ENCODE peak calls at places on chromosomes 3 and 15, in five cellular contexts. J, G, C, Z and W are unnamed samples.

GRCh38 chr3:61736506-61736905 is 175.1 kb downstream of the PTPRG start:
- DNase-seq in J (no peak), G (no peak), C (no peak), Z (no peak), W (no peak)

GRCh38 chr15:66927326-66928077 is 137.9 kb upstream of the SMAD3 start:
- DNase-seq in J (no peak), G (no peak), C (no peak), Z (peak), W (no peak)

GRCh38 chr3:150348500-150348899 is 59.6 kb upstream of the TSC22D2 start:
- DNase-seq in J (no peak), G (no peak), C (no peak), Z (peak), W (no peak)

GRCh38 chr3:54873059-54873695 is 54.7 kb downstream of the LRTM1 start:
- DNase-seq in J (no peak), G (no peak), C (no peak), Z (no peak), W (no peak)

GRCh38 chr3:55059027-55059629 is 131.3 kb upstream of the LRTM1 start:
- DNase-seq in J (no peak), G (no peak), C (no peak), Z (peak), W (no peak)

GRCh38 chr3:147000274-147000673 is 395.1 kb upstream of the PLSCR5 start:
- DNase-seq in J (no peak), G (no peak), C (no peak), Z (no peak), W (no peak)

GRCh38 chr3:53264718-53265117 is 8.9 kb upstream of the TKT start:
- DNase-seq in J (no peak), G (no peak), C (no peak), Z (no peak), W (no peak)

GRCh38 chr15:51160484-51160883 is 65.8 kb upstream of the TNFAIP8L3 start:
- DNase-seq in J (no peak), G (no peak), C (no peak), Z (no peak), W (no peak)

GRCh38 chr3:119401502-119402440 is 61.6 kb downstream of the TMEM39A start:
- DNase-seq in J (no peak), G (no peak), C (no peak), Z (no peak), W (no peak)

GRCh38 chr3:12154151-12154550 is 4.6 kb downstream of the TIMP4 start:
- DNase-seq in J (no peak), G (no peak), C (no peak), Z (peak), W (no peak)

GRCh38 chr3:47416041-47416440 is 35.2 kb downstream of the PTPN23 start:
- DNase-seq in J (no peak), G (no peak), C (no peak), Z (no peak), W (no peak)

GRCh38 chr3:38031022-38031994 is 1.9 kb upstream of the PLCD1 start:
- DNase-seq in J (no peak), G (peak), C (no peak), Z (peak), W (no peak)

GRCh38 chr3:32910954-32911353 is 40.5 kb upstream of the CCR4 start:
- DNase-seq in J (no peak), G (no peak), C (no peak), Z (peak), W (no peak)

GRCh38 chr15:58830556-58830955 is 59.5 kb downstream of the MINDY2 start:
- DNase-seq in J (no peak), G (no peak), C (no peak), Z (no peak), W (no peak)

GRCh38 chr3:126467611-126467955 is 8.1 kb downstream of the ZXDC start:
- DNase-seq in J (no peak), G (no peak), C (no peak), Z (no peak), W (no peak)

GRCh38 chr15:65805019-65805738 is 13.1 kb upstream of the DENND4A start:
- DNase-seq in J (no peak), G (no peak), C (no peak), Z (no peak), W (no peak)

GRCh38 chr3:81726132-81726531 is 35.3 kb downstream of the GBE1 start:
- DNase-seq in J (no peak), G (no peak), C (no peak), Z (peak), W (no peak)

GRCh38 chr15:39596358-39597051 is 15.6 kb downstream of the THBS1 start:
- DNase-seq in J (no peak), G (no peak), C (no peak), Z (peak), W (no peak)

GRCh38 chr15:31345606-31346366 is 19.2 kb downstream of the KLF13 start:
- DNase-seq in J (no peak), G (no peak), C (no peak), Z (no peak), W (no peak)

GRCh38 chr3:171256445-171257250 is 203.6 kb downstream of the TNIK start:
- DNase-seq in J (no peak), G (no peak), C (no peak), Z (peak), W (no peak)

GRCh38 chr3:121592856-121593702 is at the start of gene FBXO40:
- DNase-seq in J (no peak), G (peak), C (no peak), Z (peak), W (no peak)
- TF ChIP-seq CTCF in J (no peak), G (no peak), C (no peak), Z (no peak), W (no peak)

DNA sequence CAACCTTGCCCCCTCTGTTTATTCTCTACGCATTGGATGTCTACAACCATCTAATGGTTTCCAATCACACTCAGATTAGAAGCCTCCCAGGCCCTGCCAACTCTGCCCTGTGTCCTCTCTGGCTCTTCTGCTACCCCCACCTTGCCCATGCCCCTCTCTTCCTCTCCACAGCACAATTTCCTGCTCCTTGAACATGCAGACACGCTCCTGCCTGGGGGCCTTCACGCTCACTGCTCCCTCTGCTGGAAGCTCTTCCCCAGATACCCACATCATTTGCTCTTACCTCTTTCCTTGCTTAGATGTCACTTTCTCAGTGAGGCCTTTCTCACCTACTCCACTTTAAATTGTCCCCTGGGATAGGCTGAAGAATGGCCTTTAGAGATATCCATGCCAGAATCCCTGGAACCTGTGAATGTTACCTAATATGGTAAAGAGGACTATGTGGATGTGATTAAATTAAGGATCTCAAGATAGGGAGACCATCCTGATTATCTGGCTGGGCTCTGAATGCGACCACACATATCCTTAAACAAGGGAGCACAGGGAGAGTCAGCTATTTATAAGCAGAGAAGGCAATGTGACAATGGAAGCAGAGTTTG is 9.9 kb downstream of the KY start:
- DNase-seq in J (no peak), G (peak), C (no peak), Z (peak), W (no peak)
- TF ChIP-seq CTCF in J (peak), G (no peak), C (no peak), Z (peak), W (no peak)

DNA sequence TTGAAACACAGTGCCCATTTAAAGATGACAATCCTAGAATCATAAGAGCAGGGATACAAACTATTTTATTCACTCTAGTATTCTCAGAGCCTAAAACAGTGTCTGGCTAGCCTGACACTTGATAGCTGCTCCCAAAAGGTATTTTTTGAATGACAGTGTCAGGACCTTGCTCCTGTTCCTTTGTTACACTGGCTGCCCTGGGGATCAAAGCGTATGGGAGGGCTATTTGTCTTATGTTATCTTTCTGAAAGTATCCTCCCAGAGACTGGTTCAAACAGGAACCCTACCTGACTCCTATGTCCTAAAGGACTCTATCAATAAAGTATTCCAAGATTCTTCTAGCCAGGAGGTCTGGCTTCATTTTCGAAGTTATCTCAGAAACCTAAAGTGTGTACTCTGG is 621.4 kb downstream of the FHIT start:
- DNase-seq in J (no peak), G (no peak), C (no peak), Z (no peak), W (no peak)
- TF ChIP-seq CTCF in J (no peak), G (no peak), C (no peak), Z (no peak), W (no peak)

GRCh38 chr15:101252836-101253235 is 988 bp upstream of the CHSY1 start:
- DNase-seq in J (no peak), G (no peak), C (no peak), Z (no peak), W (no peak)

GRCh38 chr15:101254157-101255065 is 2.6 kb upstream of the CHSY1 start:
- DNase-seq in J (no peak), G (no peak), C (no peak), Z (no peak), W (no peak)

GRCh38 chr15:101250331-101250730 is 1.5 kb downstream of the CHSY1 start:
- DNase-seq in J (no peak), G (no peak), C (no peak), Z (peak), W (no peak)

GRCh38 chr15:101250931-101251829 is 668 bp downstream of the CHSY1 start:
- DNase-seq in J (no peak), G (no peak), C (peak), Z (peak), W (no peak)

GRCh38 chr15:101251830-101252820 is at the start of gene CHSY1:
- DNase-seq in J (peak), G (peak), C (peak), Z (peak), W (peak)
- TF ChIP-seq CTCF in J (no peak), G (no peak), C (no peak), Z (no peak), W (no peak)

GRCh38 chr3:129607391-129608068 is 1.1 kb upstream of the PLXND1 start:
- DNase-seq in J (no peak), G (no peak), C (no peak), Z (no peak), W (no peak)

GRCh38 chr3:129606522-129607390 is at the start of gene PLXND1:
- DNase-seq in J (peak), G (peak), C (peak), Z (peak), W (no peak)

GRCh38 chr3:129604223-129604941 is 2.1 kb downstream of the PLXND1 start:
- DNase-seq in J (no peak), G (no peak), C (no peak), Z (no peak), W (no peak)

GRCh38 chr3:129604942-129605592 is 1.4 kb downstream of the PLXND1 start:
- DNase-seq in J (no peak), G (no peak), C (no peak), Z (no peak), W (peak)

DNA sequence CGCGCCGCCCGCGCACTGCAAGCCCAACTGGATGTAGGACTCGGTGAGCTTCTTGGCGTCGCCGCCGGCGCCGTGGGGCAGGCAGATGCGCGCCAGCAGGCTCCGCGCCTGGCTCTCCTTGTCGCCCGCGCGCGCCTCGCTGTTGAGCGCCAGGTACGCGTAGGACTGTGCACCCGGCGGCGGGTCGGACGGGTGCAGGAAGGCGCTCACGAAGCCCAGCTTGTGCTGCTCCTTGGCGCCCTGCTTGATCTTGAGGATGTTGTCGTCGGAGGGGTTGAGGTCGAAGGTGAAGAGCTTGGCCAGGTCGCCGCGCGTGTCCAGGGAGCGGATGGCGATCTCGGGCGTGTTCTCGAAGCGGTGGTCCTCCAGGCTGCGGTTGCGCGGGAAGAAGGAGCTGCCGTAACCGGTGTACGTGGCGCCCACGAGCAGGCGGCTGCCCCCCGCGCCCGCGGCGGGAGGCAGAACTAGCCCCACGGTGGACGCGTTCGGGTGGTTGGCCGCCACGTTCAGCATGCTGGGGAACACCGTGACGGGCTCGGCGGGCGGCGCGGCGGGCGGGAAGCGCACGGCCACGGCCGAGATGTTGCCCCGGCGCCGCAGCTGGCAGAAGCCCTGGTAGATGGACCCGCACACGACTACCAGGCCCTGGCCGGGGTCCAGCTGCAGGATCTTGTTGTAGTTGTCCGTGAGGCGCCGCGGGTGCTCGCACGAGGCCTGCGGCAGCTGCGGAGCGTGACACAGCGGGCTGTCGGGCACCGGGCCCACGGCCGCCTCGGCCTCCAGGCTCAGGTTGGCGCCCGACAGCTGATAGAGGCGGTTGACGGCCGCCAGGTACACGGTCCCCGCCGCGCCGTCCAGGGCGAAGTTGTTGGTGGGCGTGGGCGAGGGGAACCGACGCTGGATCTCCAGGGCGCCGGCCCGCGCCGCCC is 619 bp downstream of the PLXND1 start:
- DNase-seq in J (no peak), G (no peak), C (peak), Z (peak), W (peak)
- TF ChIP-seq CTCF in J (no peak), G (no peak), C (no peak), Z (no peak), W (no peak)

GRCh38 chr15:73367624-73368300 is 996 bp downstream of the HCN4 start:
- DNase-seq in J (no peak), G (no peak), C (no peak), Z (peak), W (no peak)

GRCh38 chr15:73368301-73369072 is at the start of gene HCN4:
- DNase-seq in J (no peak), G (peak), C (no peak), Z (peak), W (no peak)

GRCh38 chr15:73369073-73369694 is 426 bp upstream of the HCN4 start:
- DNase-seq in J (no peak), G (no peak), C (no peak), Z (no peak), W (no peak)

GRCh38 chr15:73364070-73364469 is 4.7 kb downstream of the HCN4 start:
- DNase-seq in J (no peak), G (no peak), C (no peak), Z (no peak), W (no peak)

GRCh38 chr15:73366766-73367623 is 1.8 kb downstream of the HCN4 start:
- DNase-seq in J (no peak), G (no peak), C (no peak), Z (no peak), W (no peak)
- TF ChIP-seq CTCF in J (no peak), G (no peak), C (no peak), Z (no peak), W (no peak)

DNA sequence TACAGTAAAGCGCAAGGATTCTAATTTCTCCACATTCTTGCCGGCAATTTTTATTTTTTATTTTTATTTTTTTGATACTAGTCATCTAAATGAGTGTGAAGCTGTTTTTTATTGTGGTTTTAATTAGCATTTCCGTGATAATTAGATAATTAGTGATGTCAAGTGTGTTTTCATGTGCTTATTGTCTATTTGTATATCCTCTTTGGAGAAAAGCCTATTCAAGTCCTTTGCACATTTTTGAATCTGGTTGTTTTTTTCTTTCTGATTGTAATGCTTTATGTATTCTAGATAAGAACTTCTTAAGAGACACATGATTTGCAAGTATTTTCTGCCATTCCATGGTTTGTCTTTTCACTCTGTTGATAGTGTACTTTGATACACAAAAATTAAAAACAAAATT is 16.1 kb downstream of the CTDSPL2 start:
- DNase-seq in J (no peak), G (no peak), C (no peak), Z (no peak), W (no peak)
- TF ChIP-seq CTCF in J (no peak), G (no peak), C (no peak), Z (no peak), W (no peak)

DNA sequence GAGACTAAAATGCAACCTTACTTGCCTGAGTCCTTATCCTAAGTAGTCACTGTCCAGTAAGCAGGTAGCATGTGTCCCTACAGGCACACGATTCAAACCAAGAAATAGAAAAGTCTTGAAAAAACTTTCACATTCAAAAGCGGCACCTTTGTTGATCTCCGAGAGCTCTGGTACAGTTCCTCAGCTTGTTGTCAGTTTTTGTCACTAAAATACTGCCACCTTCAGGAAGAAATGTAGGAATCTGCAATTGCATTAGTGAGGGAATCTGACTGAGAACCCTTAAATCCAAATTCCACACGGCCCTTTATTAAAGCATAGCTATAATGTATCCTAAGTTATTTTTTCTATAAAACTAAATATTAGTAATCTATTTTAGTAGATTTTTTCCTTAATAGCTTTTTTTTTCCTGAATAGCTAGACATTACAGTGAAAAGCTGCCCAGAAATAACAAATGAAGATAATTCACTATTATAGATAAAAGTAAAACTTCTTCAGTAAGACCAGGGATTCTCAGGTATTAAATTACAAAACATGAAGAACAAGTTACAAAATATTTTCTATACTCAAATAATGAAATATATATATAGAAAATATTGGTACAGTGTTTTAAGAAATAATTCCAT is 44.0 kb downstream of the CCDC54 start:
- DNase-seq in J (no peak), G (peak), C (no peak), Z (peak), W (no peak)
- TF ChIP-seq CTCF in J (peak), G (peak), C (peak), Z (peak), W (peak)

GRCh38 chr3:160157321-160157720 is 67.9 kb upstream of the C3orf80 start:
- DNase-seq in J (no peak), G (no peak), C (no peak), Z (no peak), W (no peak)

GRCh38 chr3:160150066-160150465 is 75.2 kb upstream of the C3orf80 start:
- DNase-seq in J (no peak), G (no peak), C (no peak), Z (peak), W (no peak)

GRCh38 chr3:160150525-160150924 is 74.7 kb upstream of the C3orf80 start:
- DNase-seq in J (no peak), G (no peak), C (no peak), Z (peak), W (no peak)

GRCh38 chr3:160152638-160153037 is 72.6 kb upstream of the C3orf80 start:
- DNase-seq in J (no peak), G (no peak), C (no peak), Z (no peak), W (no peak)

DNA sequence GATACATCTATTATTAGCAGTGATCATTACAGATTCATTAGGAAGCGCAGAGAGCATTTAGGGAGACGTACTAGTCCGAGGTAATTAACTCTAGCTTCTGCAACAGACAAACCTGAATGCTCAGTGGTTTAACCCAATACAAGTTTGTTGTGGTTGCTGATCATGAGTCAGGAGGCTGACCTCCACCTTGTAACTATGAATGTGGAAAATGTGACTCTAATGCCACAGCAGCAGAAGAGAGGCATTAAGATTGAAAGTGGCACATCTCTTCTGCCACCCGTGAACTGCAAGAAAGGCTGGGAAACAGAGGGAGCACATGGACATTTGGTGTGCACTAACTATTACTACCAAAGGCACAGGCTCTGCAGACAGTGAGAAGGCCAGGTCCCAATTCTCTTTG is 71.2 kb upstream of the C3orf80 start:
- DNase-seq in J (no peak), G (no peak), C (no peak), Z (peak), W (no peak)
- TF ChIP-seq CTCF in J (no peak), G (no peak), C (no peak), Z (no peak), W (no peak)